ENCODE peak calls at places on chromosomes 12 and 14, in six cellular contexts. One of them, this sample, is unnamed.

GRCh38 chr12:58346032-58346632 is 404.8 kb downstream of the ATP23 start:
- DNase-seq in stimulated activated CD4-positive, alpha-beta T cell treated with anti-CD3 and anti-CD28 coated beads, Interleukin-2, amount 100 ng/mL, for 48 hours: no peak
- DNase-seq in left cardiac atrium: no peak
- DNase-seq in T-cell: no peak
- DNase-seq in AG09309: no peak
- DNase-seq in ovary: no peak
- DNase-seq in this sample: peak; percentile 8

GRCh38 chr12:50715174-50715573 is 48.7 kb upstream of the ATF1 start:
- DNase-seq in left cardiac atrium: no peak
- DNase-seq in ovary: no peak
- DNase-seq in T-cell: no peak
- DNase-seq in stimulated activated CD4-positive, alpha-beta T cell treated with anti-CD3 and anti-CD28 coated beads, Interleukin-2, amount 100 ng/mL, for 48 hours: no peak
- DNase-seq in AG09309: no peak
- DNase-seq in this sample: no peak

GRCh38 chr12:42482086-42482819 is 107.3 kb downstream of the PRICKLE1 start:
- DNase-seq in AG09309: no peak
- DNase-seq in stimulated activated CD4-positive, alpha-beta T cell treated with anti-CD3 and anti-CD28 coated beads, Interleukin-2, amount 100 ng/mL, for 48 hours: no peak
- DNase-seq in ovary: peak; percentile 57
- DNase-seq in left cardiac atrium: peak; percentile 78
- DNase-seq in T-cell: no peak
- DNase-seq in this sample: no peak

GRCh38 chr12:30794591-30795409 is 40.0 kb upstream of the CAPRIN2 start:
- DNase-seq in ovary: no peak
- DNase-seq in T-cell: no peak
- DNase-seq in AG09309: peak; percentile 71
- DNase-seq in left cardiac atrium: peak; percentile 65
- DNase-seq in stimulated activated CD4-positive, alpha-beta T cell treated with anti-CD3 and anti-CD28 coated beads, Interleukin-2, amount 100 ng/mL, for 48 hours: peak; percentile 13
- DNase-seq in this sample: no peak

GRCh38 chr12:64824500-64825142 is at the start of gene TBC1D30:
- DNase-seq in T-cell: no peak
- DNase-seq in ovary: peak; percentile 29
- DNase-seq in AG09309: no peak
- DNase-seq in left cardiac atrium: no peak
- DNase-seq in stimulated activated CD4-positive, alpha-beta T cell treated with anti-CD3 and anti-CD28 coated beads, Interleukin-2, amount 100 ng/mL, for 48 hours: peak; percentile 6
- DNase-seq in this sample: no peak

GRCh38 chr14:87139299-87139698 is 853.7 kb downstream of the GALC start:
- DNase-seq in ovary: no peak
- DNase-seq in AG09309: no peak
- DNase-seq in stimulated activated CD4-positive, alpha-beta T cell treated with anti-CD3 and anti-CD28 coated beads, Interleukin-2, amount 100 ng/mL, for 48 hours: no peak
- DNase-seq in T-cell: no peak
- DNase-seq in left cardiac atrium: no peak
- DNase-seq in this sample: no peak

GRCh38 chr12:53803703-53804102 is 51.9 kb upstream of the CISTR start:
- DNase-seq in left cardiac atrium: no peak
- DNase-seq in stimulated activated CD4-positive, alpha-beta T cell treated with anti-CD3 and anti-CD28 coated beads, Interleukin-2, amount 100 ng/mL, for 48 hours: no peak
- DNase-seq in ovary: no peak
- DNase-seq in AG09309: no peak
- DNase-seq in T-cell: no peak
- DNase-seq in this sample: no peak

GRCh38 chr12:26238341-26239126 is 43.2 kb downstream of the SSPN start:
- DNase-seq in AG09309: no peak
- DNase-seq in left cardiac atrium: peak; percentile 41
- DNase-seq in stimulated activated CD4-positive, alpha-beta T cell treated with anti-CD3 and anti-CD28 coated beads, Interleukin-2, amount 100 ng/mL, for 48 hours: no peak
- DNase-seq in ovary: no peak
- DNase-seq in T-cell: no peak
- DNase-seq in this sample: no peak

GRCh38 chr12:96902076-96902475 is 5.0 kb upstream of the NEDD1 start:
- DNase-seq in AG09309: no peak
- DNase-seq in left cardiac atrium: no peak
- DNase-seq in stimulated activated CD4-positive, alpha-beta T cell treated with anti-CD3 and anti-CD28 coated beads, Interleukin-2, amount 100 ng/mL, for 48 hours: no peak
- DNase-seq in ovary: no peak
- DNase-seq in T-cell: no peak
- DNase-seq in this sample: no peak

GRCh38 chr12:27971606-27972005 is 927 bp downstream of the PTHLH start:
- DNase-seq in ovary: no peak
- DNase-seq in AG09309: no peak
- DNase-seq in T-cell: no peak
- DNase-seq in left cardiac atrium: no peak
- DNase-seq in stimulated activated CD4-positive, alpha-beta T cell treated with anti-CD3 and anti-CD28 coated beads, Interleukin-2, amount 100 ng/mL, for 48 hours: no peak
- DNase-seq in this sample: no peak

GRCh38 chr12:3712209-3712992 is 40.5 kb downstream of the CRACR2A start:
- DNase-seq in AG09309: no peak
- DNase-seq in T-cell: no peak
- DNase-seq in stimulated activated CD4-positive, alpha-beta T cell treated with anti-CD3 and anti-CD28 coated beads, Interleukin-2, amount 100 ng/mL, for 48 hours: no peak
- DNase-seq in left cardiac atrium: no peak
- DNase-seq in ovary: no peak
- DNase-seq in this sample: no peak

GRCh38 chr12:94263905-94264655 is 115.7 kb downstream of the PLXNC1 start:
- DNase-seq in AG09309: no peak
- DNase-seq in ovary: no peak
- DNase-seq in left cardiac atrium: no peak
- DNase-seq in T-cell: no peak
- DNase-seq in stimulated activated CD4-positive, alpha-beta T cell treated with anti-CD3 and anti-CD28 coated beads, Interleukin-2, amount 100 ng/mL, for 48 hours: no peak
- DNase-seq in this sample: no peak